ENCODE peak calls at places on chromosomes 6 and 20, in ten cellular contexts. One of them, this sample, is unnamed.

GRCh38 chr6:143821359-143821758 is 21.8 kb upstream of the LTV1 start:
- DNase-seq in T follicular helper cell: no peak
- DNase-seq in neural crest cell: no peak
- DNase-seq in islet precursor cell: no peak
- DNase-seq in T-helper 2 cell: no peak
- DNase-seq in HCT116: no peak
- DNase-seq in stomach: no peak
- DNase-seq in activated gamma-delta T cell treated with Interleukin-2 at 50 U/mL for 16 hours: no peak
- DNase-seq in stimulated activated CD8-positive, alpha-beta memory T cell treated with anti-CD3 and anti-CD28 coated beads, Interleukin-7, amount 100 ng/mL, for 4 hours: no peak
- DNase-seq in heart left ventricle: no peak
- DNase-seq in this sample: no peak

GRCh38 chr6:14108571-14109410 is 8.8 kb upstream of the CD83 start:
- DNase-seq in T follicular helper cell: no peak
- DNase-seq in neural crest cell: no peak
- DNase-seq in islet precursor cell: no peak
- DNase-seq in T-helper 2 cell: no peak
- DNase-seq in HCT116: no peak
- DNase-seq in stomach: peak
- DNase-seq in activated gamma-delta T cell treated with Interleukin-2 at 50 U/mL for 16 hours: no peak
- DNase-seq in stimulated activated CD8-positive, alpha-beta memory T cell treated with anti-CD3 and anti-CD28 coated beads, Interleukin-7, amount 100 ng/mL, for 4 hours: no peak
- DNase-seq in heart left ventricle: no peak
- DNase-seq in this sample: no peak

GRCh38 chr6:35611235-35611634 is 77.5 kb downstream of the FKBP5 start:
- DNase-seq in T follicular helper cell: no peak
- DNase-seq in neural crest cell: no peak
- DNase-seq in islet precursor cell: no peak
- DNase-seq in T-helper 2 cell: no peak
- DNase-seq in HCT116: no peak
- DNase-seq in stomach: no peak
- DNase-seq in activated gamma-delta T cell treated with Interleukin-2 at 50 U/mL for 16 hours: peak
- DNase-seq in stimulated activated CD8-positive, alpha-beta memory T cell treated with anti-CD3 and anti-CD28 coated beads, Interleukin-7, amount 100 ng/mL, for 4 hours: no peak
- DNase-seq in heart left ventricle: no peak
- DNase-seq in this sample: no peak

GRCh38 chr6:161748535-161749386 is 474.9 kb upstream of the AGPAT4 start:
- DNase-seq in T follicular helper cell: no peak
- DNase-seq in neural crest cell: peak
- DNase-seq in islet precursor cell: peak
- DNase-seq in T-helper 2 cell: no peak
- DNase-seq in HCT116: peak
- DNase-seq in stomach: peak
- DNase-seq in activated gamma-delta T cell treated with Interleukin-2 at 50 U/mL for 16 hours: no peak
- DNase-seq in stimulated activated CD8-positive, alpha-beta memory T cell treated with anti-CD3 and anti-CD28 coated beads, Interleukin-7, amount 100 ng/mL, for 4 hours: no peak
- DNase-seq in heart left ventricle: peak
- DNase-seq in this sample: no peak

GRCh38 chr20:50704971-50705370 is 13.6 kb upstream of the RIPOR3 start:
- DNase-seq in T follicular helper cell: no peak
- DNase-seq in neural crest cell: no peak
- DNase-seq in islet precursor cell: no peak
- DNase-seq in T-helper 2 cell: no peak
- DNase-seq in HCT116: no peak
- DNase-seq in stomach: no peak
- DNase-seq in activated gamma-delta T cell treated with Interleukin-2 at 50 U/mL for 16 hours: no peak
- DNase-seq in stimulated activated CD8-positive, alpha-beta memory T cell treated with anti-CD3 and anti-CD28 coated beads, Interleukin-7, amount 100 ng/mL, for 4 hours: no peak
- DNase-seq in heart left ventricle: no peak
- DNase-seq in this sample: no peak

GRCh38 chr20:45987108-45987780 is 15.2 kb upstream of the ZNF335 start:
- DNase-seq in T follicular helper cell: peak
- DNase-seq in neural crest cell: peak
- DNase-seq in islet precursor cell: peak
- DNase-seq in T-helper 2 cell: peak
- DNase-seq in HCT116: peak
- DNase-seq in stomach: peak
- DNase-seq in activated gamma-delta T cell treated with Interleukin-2 at 50 U/mL for 16 hours: peak
- DNase-seq in stimulated activated CD8-positive, alpha-beta memory T cell treated with anti-CD3 and anti-CD28 coated beads, Interleukin-7, amount 100 ng/mL, for 4 hours: peak
- DNase-seq in heart left ventricle: peak
- DNase-seq in this sample: no peak

GRCh38 chr20:46172961-46173536 is 54.9 kb downstream of the CD40 start:
- DNase-seq in T follicular helper cell: no peak
- DNase-seq in neural crest cell: no peak
- DNase-seq in islet precursor cell: no peak
- DNase-seq in T-helper 2 cell: no peak
- DNase-seq in HCT116: no peak
- DNase-seq in stomach: no peak
- DNase-seq in activated gamma-delta T cell treated with Interleukin-2 at 50 U/mL for 16 hours: no peak
- DNase-seq in stimulated activated CD8-positive, alpha-beta memory T cell treated with anti-CD3 and anti-CD28 coated beads, Interleukin-7, amount 100 ng/mL, for 4 hours: no peak
- DNase-seq in heart left ventricle: no peak
- DNase-seq in this sample: no peak

GRCh38 chr6:67102743-67103142 is 1395.7 kb upstream of the EYS start:
- DNase-seq in T follicular helper cell: no peak
- DNase-seq in neural crest cell: no peak
- DNase-seq in islet precursor cell: no peak
- DNase-seq in T-helper 2 cell: no peak
- DNase-seq in HCT116: no peak
- DNase-seq in stomach: no peak
- DNase-seq in activated gamma-delta T cell treated with Interleukin-2 at 50 U/mL for 16 hours: no peak
- DNase-seq in stimulated activated CD8-positive, alpha-beta memory T cell treated with anti-CD3 and anti-CD28 coated beads, Interleukin-7, amount 100 ng/mL, for 4 hours: no peak
- DNase-seq in heart left ventricle: no peak
- DNase-seq in this sample: no peak

GRCh38 chr6:96197241-96197640 is 181.5 kb downstream of the FUT9 start:
- DNase-seq in T follicular helper cell: no peak
- DNase-seq in neural crest cell: no peak
- DNase-seq in islet precursor cell: no peak
- DNase-seq in T-helper 2 cell: no peak
- DNase-seq in HCT116: no peak
- DNase-seq in stomach: no peak
- DNase-seq in activated gamma-delta T cell treated with Interleukin-2 at 50 U/mL for 16 hours: no peak
- DNase-seq in stimulated activated CD8-positive, alpha-beta memory T cell treated with anti-CD3 and anti-CD28 coated beads, Interleukin-7, amount 100 ng/mL, for 4 hours: no peak
- DNase-seq in heart left ventricle: no peak
- DNase-seq in this sample: no peak

GRCh38 chr20:23141450-23142161 is 55.5 kb upstream of the CD93 start:
- DNase-seq in T follicular helper cell: no peak
- DNase-seq in neural crest cell: no peak
- DNase-seq in islet precursor cell: no peak
- DNase-seq in T-helper 2 cell: no peak
- DNase-seq in HCT116: no peak
- DNase-seq in stomach: no peak
- DNase-seq in activated gamma-delta T cell treated with Interleukin-2 at 50 U/mL for 16 hours: no peak
- DNase-seq in stimulated activated CD8-positive, alpha-beta memory T cell treated with anti-CD3 and anti-CD28 coated beads, Interleukin-7, amount 100 ng/mL, for 4 hours: no peak
- DNase-seq in heart left ventricle: no peak
- DNase-seq in this sample: no peak

GRCh38 chr6:31968791-31969711 is 2.9 kb downstream of the DXO start:
- DNase-seq in T follicular helper cell: no peak
- DNase-seq in neural crest cell: no peak
- DNase-seq in islet precursor cell: no peak
- DNase-seq in T-helper 2 cell: no peak
- DNase-seq in HCT116: no peak
- DNase-seq in stomach: no peak
- DNase-seq in activated gamma-delta T cell treated with Interleukin-2 at 50 U/mL for 16 hours: no peak
- DNase-seq in stimulated activated CD8-positive, alpha-beta memory T cell treated with anti-CD3 and anti-CD28 coated beads, Interleukin-7, amount 100 ng/mL, for 4 hours: no peak
- DNase-seq in heart left ventricle: no peak
- DNase-seq in this sample: no peak

GRCh38 chr6:40796280-40797223 is 209.4 kb upstream of the LRFN2 start:
- DNase-seq in T follicular helper cell: no peak
- DNase-seq in neural crest cell: no peak
- DNase-seq in islet precursor cell: no peak
- DNase-seq in T-helper 2 cell: no peak
- DNase-seq in HCT116: no peak
- DNase-seq in stomach: no peak
- DNase-seq in activated gamma-delta T cell treated with Interleukin-2 at 50 U/mL for 16 hours: no peak
- DNase-seq in stimulated activated CD8-positive, alpha-beta memory T cell treated with anti-CD3 and anti-CD28 coated beads, Interleukin-7, amount 100 ng/mL, for 4 hours: no peak
- DNase-seq in heart left ventricle: peak
- DNase-seq in this sample: no peak

This sample was measured in kidney epithelial cell.